ENCODE peak calls at places on chromosomes 16 and 17, in five cellular contexts. O is HFFc6, M is heart right ventricle, Q is ACHN, Z is GM19239. H is an unnamed sample.

GRCh38 chr16:35207059-35207999 is 1747.9 kb downstream of the TP53TG3F start:
- DNase-seq in M (peak), Q (no peak), O (no peak), Z (no peak), H (no peak)

GRCh38 chr16:85384831-85385462 is 228.2 kb upstream of the GSE1 start:
- DNase-seq in M (no peak), Z (no peak), Q (no peak), O (no peak), H (peak)

GRCh38 chr17:51214920-51215319 is 44.9 kb downstream of the MBTD1 start:
- DNase-seq in M (no peak), O (no peak), Z (no peak), Q (no peak), H (no peak)

GRCh38 chr17:5509482-5509881 is 23.1 kb downstream of the MIS12 start:
- DNase-seq in O (peak), Z (no peak), Q (no peak), M (no peak), H (no peak)

GRCh38 chr17:80195671-80196529 is 24.2 kb downstream of the SGSH start:
- DNase-seq in Q (no peak), O (no peak), M (no peak), Z (peak), H (peak)

GRCh38 chr16:68369697-68370096 is 58.9 kb downstream of the PRMT7 start:
- DNase-seq in Q (no peak), M (no peak), O (no peak), Z (peak), H (no peak)

GRCh38 chr16:89593841-89594240 is 18.3 kb downstream of the CPNE7 start:
- DNase-seq in Z (no peak), M (no peak), Q (no peak), O (no peak), H (no peak)

GRCh38 chr16:55773859-55774549 is 58.9 kb downstream of the CES1 start:
- DNase-seq in Z (no peak), M (no peak), O (no peak), Q (no peak), H (no peak)

GRCh38 chr17:72122668-72123495 is 2.1 kb downstream of the SOX9 start:
- DNase-seq in M (no peak), Q (peak), O (peak), Z (peak), H (no peak)

GRCh38 chr16:85416267-85417109 is 196.6 kb upstream of the GSE1 start:
- DNase-seq in Q (peak), Z (peak), O (peak), M (peak), H (peak)

GRCh38 chr16:65123846-65124513 is 2.1 kb upstream of the CDH11 start:
- DNase-seq in Z (no peak), O (no peak), M (no peak), Q (no peak), H (no peak)

H was measured in DMS53.